ENCODE peak calls at places on chromosomes 16 and 17, in five cellular contexts. R, L, V, N and H are unnamed samples.

GRCh38 chr17:54900457-54901229 is at the start of gene TOM1L1:
- DNase-seq in N (peak), L (no peak), V (peak), R (no peak), H (no peak)

GRCh38 chr17:28470266-28471126 is 2.9 kb upstream of the SLC13A2 start:
- DNase-seq in V (no peak), N (no peak), R (no peak), L (no peak), H (no peak)

GRCh38 chr17:60745544-60745943 is 67.9 kb downstream of the BCAS3 start:
- DNase-seq in V (no peak), N (no peak), R (no peak), L (no peak), H (no peak)

GRCh38 chr16:668519-669171 is 713 bp downstream of the RHOT2 start:
- DNase-seq in N (no peak), L (no peak), V (no peak), R (no peak), H (no peak)

GRCh38 chr16:76241735-76242134 is 35.5 kb upstream of the CNTNAP4 start:
- DNase-seq in V (no peak), L (no peak), N (no peak), R (no peak), H (no peak)

GRCh38 chr17:4175921-4176802 is 33.2 kb downstream of the CYB5D2 start:
- DNase-seq in R (no peak), V (no peak), L (peak), N (peak), H (no peak)

GRCh38 chr17:40063034-40063765 is 435 bp downstream of the THRA start:
- DNase-seq in N (peak), R (no peak), L (peak), V (peak), H (peak)

GRCh38 chr17:58710948-58711552 is 18.6 kb downstream of the RAD51C start:
- DNase-seq in R (no peak), V (no peak), N (peak), L (no peak), H (no peak)

GRCh38 chr16:55944377-55944802 is 69.2 kb upstream of the CES5A start:
- DNase-seq in N (peak), L (peak), R (peak), V (peak), H (no peak)

GRCh38 chr17:18877104-18877503 is 19.2 kb downstream of the PRPSAP2 start:
- DNase-seq in V (no peak), R (no peak), N (no peak), L (no peak), H (no peak)